ENCODE peak calls at places on chromosomes 16 and 17, in eight cellular contexts. T, L, V, G, U, Y, P and A are unnamed samples.

GRCh38 chr17:45225964-45226530 is 4.4 kb downstream of the FMNL1 start:
- DNase-seq in Y (no peak), T (no peak), P (no peak), V (peak; percentile 98), L (peak; percentile 89), G (no peak), U (peak; percentile 99), A (peak; percentile 35)

GRCh38 chr17:78883533-78884131 is 19.4 kb downstream of the CEP295NL start:
- DNase-seq in G (peak; percentile 97), P (peak; percentile 98), U (peak; percentile 89), Y (peak; percentile 97), T (peak; percentile 60), V (no peak), L (peak; percentile 80), A (peak; percentile 96)

GRCh38 chr17:41308918-41309359 is at the start of gene KRTAP16-1:
- DNase-seq in P (no peak), L (no peak), Y (no peak), U (peak; percentile 89), T (no peak), V (no peak), G (no peak), A (no peak)

GRCh38 chr16:64823676-64824075 is 298.2 kb downstream of the CDH11 start:
- DNase-seq in T (no peak), P (no peak), V (no peak), G (no peak), U (no peak), L (no peak), Y (no peak), A (no peak)

GRCh38 chr16:785563-786535 is 2.3 kb downstream of the RPUSD1 start:
- DNase-seq in T (peak; percentile 79), P (peak; percentile 59), U (peak; percentile 93), G (peak; percentile 37), Y (peak; percentile 44), V (peak; percentile 74), L (peak; percentile 89), A (peak; percentile 57)

GRCh38 chr16:1535391-1536291 is 2.2 kb downstream of the TMEM204 start:
- DNase-seq in L (peak; percentile 63), Y (peak; percentile 45), V (no peak), T (no peak), P (no peak), G (no peak), U (peak; percentile 74), A (peak; percentile 64)

GRCh38 chr17:41972571-41973411 is 6.2 kb downstream of the CNP start:
- DNase-seq in G (no peak), L (no peak), P (no peak), T (peak; percentile 87), V (peak; percentile 78), Y (no peak), U (peak; percentile 75), A (peak; percentile 56)

GRCh38 chr16:29644973-29645698 is 17.9 kb upstream of the SPN start:
- DNase-seq in T (no peak), Y (no peak), P (no peak), V (peak; percentile 49), U (no peak), G (no peak), L (no peak), A (no peak)

GRCh38 chr17:82392967-82393366 is 21.4 kb downstream of the UTS2R start:
- DNase-seq in U (no peak), Y (no peak), T (no peak), G (no peak), P (no peak), L (no peak), V (no peak), A (no peak)

GRCh38 chr17:42608692-42609181 is 437 bp downstream of the RETREG3 start:
- DNase-seq in Y (no peak), T (no peak), V (peak; percentile 29), U (no peak), L (no peak), P (no peak), G (no peak), A (peak; percentile 23)

GRCh38 chr16:67150833-67151396 is at the start of gene B3GNT9:
- DNase-seq in T (no peak), P (peak; percentile 71), U (peak; percentile 86), G (peak; percentile 66), L (peak; percentile 91), V (peak; percentile 67), Y (peak; percentile 80), A (peak; percentile 79)

GRCh38 chr17:64984776-64985521 is 65.7 kb upstream of the LRRC37A3 start:
- DNase-seq in G (peak; percentile 23), Y (peak; percentile 62), T (no peak), L (no peak), P (peak; percentile 54), U (no peak), V (peak; percentile 68), A (no peak)

GRCh38 chr16:46790599-46791270 is 40.2 kb downstream of the C16orf87 start:
- DNase-seq in Y (no peak), U (no peak), V (no peak), P (no peak), T (no peak), L (no peak), G (no peak), A (no peak)

GRCh38 chr16:67727521-67728485 is 8.7 kb upstream of the GFOD2 start:
- DNase-seq in U (peak; percentile 62), G (no peak), Y (no peak), T (no peak), V (no peak), P (no peak), L (peak; percentile 43), A (no peak)

GRCh38 chr16:9372934-9373890 is 281.8 kb downstream of the HAPSTR1 start:
- DNase-seq in Y (no peak), P (no peak), L (no peak), T (no peak), V (no peak), G (no peak), U (no peak), A (no peak)
- TF ChIP-seq CTCF in Y (no peak), P (no peak), L (no peak), T (no peak), V (no peak), G (no peak), U (no peak), A (no peak)

GRCh38 chr17:30954046-30954805 is 16.6 kb upstream of the RNF135 start:
- DNase-seq in Y (peak; percentile 15), L (peak; percentile 59), G (peak; percentile 24), V (no peak), U (no peak), T (peak; percentile 27), P (no peak), A (peak; percentile 37)

GRCh38 chr17:30958187-30958586 is 12.7 kb upstream of the RNF135 start:
- DNase-seq in T (no peak), U (no peak), G (no peak), Y (no peak), L (peak; percentile 70), V (peak; percentile 56), P (peak; percentile 19), A (no peak)

GRCh38 chr17:30957741-30958140 is 13.1 kb upstream of the RNF135 start:
- DNase-seq in V (no peak), G (no peak), P (no peak), L (peak; percentile 42), T (peak; percentile 43), U (no peak), Y (no peak), A (no peak)

GRCh38 chr17:30952645-30953393 is 18.0 kb upstream of the RNF135 start:
- DNase-seq in P (no peak), Y (no peak), U (no peak), L (no peak), T (no peak), V (no peak), G (no peak), A (no peak)

GRCh38 chr17:30956764-30957374 is 14.0 kb upstream of the RNF135 start:
- DNase-seq in L (peak; percentile 36), G (no peak), V (no peak), U (no peak), Y (peak; percentile 65), T (peak; percentile 30), P (peak; percentile 15), A (peak; percentile 41)
- H3K4me3 ChIP-seq in L (no peak overlapping the region), G (no peak overlapping the region), V (no peak overlapping the region), U (no peak overlapping the region), Y (no peak overlapping the region), T (no peak overlapping the region), P (no peak overlapping the region), A (no peak overlapping the region)

GRCh38 chr17:13114601-13115024 is 96.8 kb upstream of the ELAC2 start:
- DNase-seq in Y (peak; percentile 51), P (peak; percentile 39), G (peak; percentile 28), L (no peak), T (no peak), V (peak; percentile 13), U (no peak), A (peak; percentile 63)

GRCh38 chr17:13118311-13118710 is 100.5 kb upstream of the ELAC2 start:
- DNase-seq in T (no peak), P (no peak), Y (no peak), L (no peak), G (no peak), V (no peak), U (no peak), A (no peak)

GRCh38 chr17:13117616-13118015 is 99.8 kb upstream of the ELAC2 start:
- DNase-seq in G (no peak), U (no peak), Y (no peak), V (no peak), P (no peak), T (no peak), L (no peak), A (no peak)

DNA sequence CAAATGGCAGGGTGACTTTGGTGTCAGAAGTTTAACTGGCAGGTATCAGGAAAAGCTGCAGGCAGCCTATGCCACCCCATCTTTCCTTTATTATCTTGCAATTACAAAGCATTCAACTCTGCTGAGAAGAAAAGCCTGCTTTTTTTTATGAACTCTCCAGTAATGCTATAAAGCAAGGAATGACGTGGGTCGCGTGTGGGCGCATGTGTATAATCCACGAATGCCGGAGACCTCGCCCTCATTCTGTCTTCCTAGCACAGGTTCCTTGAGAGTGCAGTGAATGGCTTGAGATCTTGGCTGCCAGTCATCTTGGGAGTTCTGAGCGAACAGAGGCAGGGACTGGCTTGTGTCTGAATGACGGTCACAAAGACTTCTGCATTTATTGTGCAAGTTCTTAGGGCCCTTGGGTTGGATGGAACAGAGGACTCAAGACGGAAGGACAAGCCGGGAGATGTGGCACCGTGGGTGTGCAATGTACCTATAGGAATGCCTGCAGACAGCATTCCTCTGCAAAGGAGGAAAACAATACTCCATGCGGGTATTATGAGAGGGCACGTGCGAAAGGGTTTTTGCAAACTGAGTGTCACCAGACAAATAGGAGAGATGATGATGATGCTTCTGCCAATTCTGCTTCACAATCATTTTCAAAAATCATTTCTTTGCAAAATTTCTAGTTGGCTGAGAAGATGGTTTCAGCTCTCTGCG is 96.1 kb upstream of the ELAC2 start:
- DNase-seq in G (no peak), Y (no peak), P (no peak), L (no peak), V (no peak), T (no peak), U (no peak), A (no peak)
- TF ChIP-seq CTCF in G (no peak), Y (no peak), P (no peak), L (no peak), V (no peak), T (no peak), U (no peak), A (no peak)

DNA sequence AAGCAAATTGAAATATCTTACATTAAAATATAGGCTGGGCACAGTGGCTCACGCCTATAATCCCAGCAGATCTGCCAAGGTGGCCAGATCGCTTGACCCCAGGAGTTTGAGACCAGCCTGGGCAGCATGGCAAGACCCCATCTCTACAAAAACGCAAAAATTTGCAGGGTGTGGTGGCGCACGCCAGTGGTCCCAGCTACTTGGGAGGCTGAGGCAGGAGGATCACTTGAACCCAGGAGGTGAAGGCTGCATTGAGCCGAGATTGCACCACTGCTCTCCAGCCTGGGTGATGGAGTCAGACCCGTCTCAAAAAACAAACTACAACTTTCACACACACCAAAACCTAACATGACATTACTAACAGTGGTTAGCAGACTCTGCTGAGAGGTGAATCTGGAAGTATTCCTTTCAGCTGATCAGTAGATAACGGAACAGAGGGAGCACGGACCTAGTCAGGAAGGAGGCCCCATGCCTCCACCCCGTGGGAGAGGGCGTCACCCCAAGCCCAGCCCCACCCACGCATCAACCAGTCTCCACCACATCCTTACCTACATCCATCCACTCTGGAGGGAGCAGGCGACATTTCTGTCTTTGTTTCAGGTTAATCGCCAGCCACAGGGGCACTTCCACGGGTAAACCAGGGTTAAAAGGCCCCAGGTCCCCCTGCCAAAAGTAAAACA is 1.7 kb downstream of the GINS2 start:
- DNase-seq in P (no peak), T (no peak), U (peak; percentile 54), L (no peak), G (no peak), Y (no peak), V (peak; percentile 47), A (no peak)
- H3K4me3 ChIP-seq in P (no peak overlapping the region), T (no peak overlapping the region), U (no peak overlapping the region), L (no peak overlapping the region), G (no peak overlapping the region), Y (no peak overlapping the region), V (peak overlapping the region; percentile 72), A (no peak overlapping the region)